ENCODE peak calls at places on chromosome 14, in seven cellular contexts. V is IMR-90; L is CD4-positive, alpha-beta memory T cell; N is tibial artery; K is CD8-positive, alpha-beta memory T cell; S is body of pancreas; X is PC-3. A is an unnamed sample.

GRCh38 chr14:31216359-31216758 is 8.8 kb upstream of the HECTD1 start:
- DNase-seq in V (no peak), L (no peak), N (no peak), K (no peak), S (no peak), X (no peak), A (no peak)

GRCh38 chr14:81221579-81222102 is 882 bp upstream of the GTF2A1 start:
- DNase-seq in V (peak; percentile 5), L (no peak), N (no peak), K (no peak), S (peak; percentile 20), X (no peak), A (no peak)

GRCh38 chr14:61257469-61258057 is 23.6 kb downstream of the TMEM30B start:
- DNase-seq in V (no peak), L (no peak), N (no peak), K (no peak), S (no peak), X (no peak), A (no peak)

GRCh38 chr14:99382781-99383456 is 97.7 kb downstream of the SETD3 start:
- DNase-seq in V (peak; percentile 77), L (no peak), N (no peak), K (no peak), S (no peak), X (peak; percentile 78), A (no peak)

GRCh38 chr14:60723218-60724079 is 702 bp downstream of the SIX4 start:
- DNase-seq in V (peak; percentile 62), L (peak; percentile 22), N (peak; percentile 45), K (peak; percentile 15), S (peak; percentile 51), X (peak; percentile 67), A (peak; percentile 21)

GRCh38 chr14:92613008-92613658 is 99.6 kb downstream of the RIN3 start:
- DNase-seq in V (no peak), L (peak; percentile 55), N (no peak), K (peak; percentile 34), S (no peak), X (peak; percentile 44), A (peak; percentile 56)

GRCh38 chr14:30532264-30532663 is 26.7 kb upstream of the G2E3 start:
- DNase-seq in V (no peak), L (no peak), N (no peak), K (no peak), S (no peak), X (no peak), A (no peak)

GRCh38 chr14:72315720-72316119 is 383.5 kb downstream of the RGS6 start:
- DNase-seq in V (no peak), L (no peak), N (no peak), K (no peak), S (no peak), X (no peak), A (no peak)

GRCh38 chr14:80504781-80505180 is 293.5 kb upstream of the DIO2 start:
- DNase-seq in V (peak; percentile 60), L (no peak), N (no peak), K (no peak), S (no peak), X (no peak), A (no peak)

GRCh38 chr14:96098309-96098998 is 59.3 kb downstream of the C14orf132 start:
- DNase-seq in V (peak; percentile 71), L (no peak), N (peak; percentile 35), K (no peak), S (peak; percentile 65), X (peak; percentile 73), A (no peak)

GRCh38 chr14:61730756-61731373 is 31.4 kb upstream of the SNAPC1 start:
- DNase-seq in V (no peak), L (peak; percentile 34), N (no peak), K (peak; percentile 10), S (no peak), X (peak; percentile 68), A (no peak)

GRCh38 chr14:52950898-52951729 is at the start of gene FERMT2:
- DNase-seq in V (peak; percentile 82), L (peak; percentile 6), N (peak; percentile 84), K (peak; percentile 1), S (peak; percentile 89), X (peak; percentile 83), A (peak; percentile 12)

GRCh38 chr14:93797536-93797935 is 9.3 kb upstream of the PRIMA1 start:
- DNase-seq in V (no peak), L (no peak), N (no peak), K (no peak), S (no peak), X (no peak), A (no peak)

GRCh38 chr14:63717704-63718103 is 10.2 kb downstream of the SGPP1 start:
- DNase-seq in V (peak; percentile 36), L (peak; percentile 40), N (no peak), K (peak; percentile 17), S (no peak), X (peak; percentile 23), A (no peak)

GRCh38 chr14:75562048-75562447 is 16.4 kb upstream of the FLVCR2 start:
- DNase-seq in V (no peak), L (no peak), N (no peak), K (no peak), S (no peak), X (peak; percentile 9), A (no peak)

GRCh38 chr14:98120831-98121464 is 1151.0 kb downstream of the BCL11B start:
- DNase-seq in V (no peak), L (no peak), N (no peak), K (no peak), S (no peak), X (peak; percentile 28), A (no peak)

GRCh38 chr14:50739186-50739585 is 71.1 kb upstream of the SAV1 start:
- DNase-seq in V (no peak), L (no peak), N (no peak), K (no peak), S (no peak), X (no peak), A (no peak)

GRCh38 chr14:70045715-70046535 is 142.8 kb downstream of the SLC8A3 start:
- DNase-seq in V (peak; percentile 48), L (no peak), N (no peak), K (no peak), S (peak; percentile 85), X (peak; percentile 82), A (no peak)

GRCh38 chr14:34539407-34540180 is at the start of gene EAPP:
- DNase-seq in V (peak; percentile 97), L (peak; percentile 93), N (peak; percentile 99), K (peak; percentile 93), S (peak; percentile 99), X (peak; percentile 98), A (peak; percentile 91)

GRCh38 chr14:33611405-33612183 is 339.3 kb downstream of the EGLN3 start:
- DNase-seq in V (no peak), L (no peak), N (no peak), K (no peak), S (no peak), X (peak; percentile 69), A (no peak)

GRCh38 chr14:85165091-85165490 is 364.9 kb upstream of the FLRT2 start:
- DNase-seq in V (no peak), L (no peak), N (no peak), K (no peak), S (peak; percentile 3), X (peak; percentile 5), A (no peak)

GRCh38 chr14:96574633-96575191 is 72.5 kb downstream of the PAPOLA start:
- DNase-seq in V (peak; percentile 82), L (no peak), N (no peak), K (no peak), S (peak; percentile 36), X (peak; percentile 42), A (no peak)

GRCh38 chr14:57559561-57559960 is 65.9 kb upstream of the CCDC198 start:
- DNase-seq in V (no peak), L (no peak), N (no peak), K (no peak), S (no peak), X (no peak), A (no peak)

GRCh38 chr14:80212025-80212402 is 710 bp upstream of the DIO2 start:
- DNase-seq in V (peak; percentile 67), L (no peak), N (no peak), K (no peak), S (no peak), X (no peak), A (no peak)

GRCh38 chr14:59333668-59334067 is 131.5 kb downstream of the GPR135 start:
- DNase-seq in V (peak; percentile 95), L (no peak), N (no peak), K (no peak), S (peak; percentile 51), X (no peak), A (no peak)

GRCh38 chr14:60647837-60648168 is 1.5 kb downstream of the SIX1 start:
- DNase-seq in V (no peak), L (no peak), N (no peak), K (no peak), S (no peak), X (no peak), A (no peak)

DNA sequence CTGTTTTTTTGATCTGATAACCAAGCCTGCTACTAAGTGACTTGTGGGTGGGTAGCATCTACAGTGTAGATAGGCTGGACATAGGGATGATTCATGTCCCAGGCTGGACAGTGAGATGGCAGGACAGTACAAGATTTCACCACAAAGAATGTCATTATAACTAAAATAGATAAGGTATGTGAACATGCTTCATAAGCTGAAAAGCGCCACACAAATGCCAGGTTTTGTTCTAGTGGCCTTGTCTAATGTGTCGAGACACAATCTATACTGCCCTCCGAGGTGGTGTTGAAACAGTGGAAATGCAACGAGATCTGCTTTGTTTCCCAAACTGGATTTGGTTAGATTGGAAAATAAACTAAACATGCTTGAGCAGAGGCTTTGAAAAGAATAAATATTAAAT is 4.4 kb downstream of the LGALS3 start:
- DNase-seq in V (peak; percentile 43), L (no peak), N (no peak), K (no peak), S (no peak), X (no peak), A (no peak)
- H3K4me1 ChIP-seq in V (peaks cover 16% of the 10 kb centered on the region), L (peaks cover 23% of the 10 kb centered on the region), N (peaks cover 83% of the 10 kb centered on the region), K (peaks cover 7% of the 10 kb centered on the region), S (peaks cover 39% of the 10 kb centered on the region), X (peaks cover 23% of the 10 kb centered on the region), A (peaks cover 5% of the 10 kb centered on the region)

GRCh38 chr14:23071244-23071974 is 14.1 kb upstream of the CDH24 start:
- DNase-seq in V (peak; percentile 94), L (peak; percentile 75), N (peak; percentile 89), K (peak; percentile 62), S (peak; percentile 92), X (peak; percentile 84), A (peak; percentile 71)
- H3K4me3 ChIP-seq in V (peak overlapping the region; percentile 55), L (peak overlapping the region; percentile 76), N (peak overlapping the region; percentile 60), K (peak overlapping the region; percentile 94), S (peak overlapping the region; percentile 16), X (peak overlapping the region; percentile 94), A (peak overlapping the region; percentile 85)

DNA sequence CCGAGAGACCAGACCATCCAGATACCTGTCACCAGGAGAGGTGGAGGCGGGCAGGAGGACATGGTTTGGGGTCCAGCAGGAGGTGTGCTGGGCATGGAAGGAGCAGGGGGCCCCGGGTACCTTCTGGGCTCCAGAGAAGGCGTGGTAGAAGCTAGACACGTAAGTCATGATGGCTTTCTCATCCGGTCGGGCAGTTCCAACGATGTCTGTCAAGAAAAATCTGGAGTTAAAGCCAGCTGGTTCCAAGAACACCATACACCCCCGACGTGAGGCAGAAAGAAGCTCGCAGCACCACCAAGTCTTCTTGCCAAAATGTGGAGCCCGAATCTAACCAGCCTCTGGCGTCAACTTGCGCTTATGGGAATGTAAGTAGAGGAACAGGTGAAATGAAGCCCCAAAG is 76.7 kb downstream of the ACTN1 start:
- DNase-seq in V (no peak), L (no peak), N (no peak), K (no peak), S (no peak), X (no peak), A (no peak)
- H3K27ac ChIP-seq in V (no peak overlapping the region), L (no peak overlapping the region), N (peak overlapping the region; percentile 100), K (no peak overlapping the region), S (no peak overlapping the region), X (no peak overlapping the region), A (no peak overlapping the region)

GRCh38 chr14:104144911-104145825 is 6.8 kb downstream of the KIF26A start:
- DNase-seq in V (no peak), L (no peak), N (no peak), K (no peak), S (no peak), X (no peak), A (no peak)
- H3K4me1 ChIP-seq in V (no peaks in the 10 kb centered on the region), L (no peaks in the 10 kb centered on the region), N (no peaks in the 10 kb centered on the region), K (no peaks in the 10 kb centered on the region), S (peaks cover 22% of the 10 kb centered on the region), X (no peaks in the 10 kb centered on the region), A (no peaks in the 10 kb centered on the region)

A was measured in naive thymus-derived CD4-positive, alpha-beta T cell.